ENCODE peak calls at places on chromosomes 12 and 14, in six cellular contexts. S, C, O, H, W and U are unnamed samples.
A peak's percentile ranks its signal among the peaks of the same experiment; 100 is the strongest.

GRCh38 chr14:77133718-77134338 is 7.8 kb downstream of the ZDHHC22 start:
- DNase-seq in C (peak; percentile 92), H (peak; percentile 86), S (peak; percentile 61), W (peak; percentile 55), O (peak; percentile 60), U (peak; percentile 93)

GRCh38 chr14:55760801-55761200 is 180.8 kb downstream of the KTN1 start:
- DNase-seq in S (no peak), C (no peak), H (no peak), W (no peak), O (no peak), U (no peak)

GRCh38 chr14:74478996-74479635 is 14.0 kb downstream of the NPC2 start:
- DNase-seq in O (no peak), W (no peak), H (peak; percentile 56), C (no peak), S (peak; percentile 42), U (no peak)

GRCh38 chr12:66107451-66107915 is 23.1 kb downstream of the LLPH start:
- DNase-seq in S (peak; percentile 94), H (peak; percentile 92), C (peak; percentile 74), W (peak; percentile 84), O (peak; percentile 91), U (peak; percentile 97)

GRCh38 chr12:124650912-124651311 is 83.5 kb upstream of the NCOR2 start:
- DNase-seq in S (no peak), H (no peak), W (no peak), C (no peak), O (no peak), U (no peak)

GRCh38 chr12:71662861-71663560 is 637 bp downstream of the ZFC3H1 start:
- DNase-seq in C (peak; percentile 62), S (peak; percentile 69), O (peak; percentile 88), W (peak; percentile 71), H (peak; percentile 54), U (peak; percentile 83)

GRCh38 chr12:29073631-29074239 is 75.3 kb upstream of the FAR2 start:
- DNase-seq in S (peak; percentile 49), H (no peak), O (peak; percentile 39), C (no peak), W (peak; percentile 54), U (peak; percentile 65)

GRCh38 chr12:115313929-115314328 is 630.0 kb upstream of the TBX3 start:
- DNase-seq in O (peak; percentile 83), W (peak; percentile 89), C (no peak), S (peak; percentile 92), H (no peak), U (no peak)

GRCh38 chr14:67522270-67522669 is 10.8 kb upstream of the PLEKHH1 start:
- DNase-seq in H (no peak), C (no peak), O (no peak), W (no peak), S (no peak), U (no peak)

GRCh38 chr12:117093918-117094630 is 5.1 kb downstream of the TESC start:
- DNase-seq in C (no peak), H (no peak), O (no peak), W (no peak), S (no peak), U (no peak)

GRCh38 chr12:51087818-51088217 is 4.4 kb upstream of the CSRNP2 start:
- DNase-seq in W (no peak), H (no peak), S (no peak), C (no peak), O (no peak), U (no peak)

GRCh38 chr12:9762369-9762768 is 1.7 kb upstream of the CD69 start:
- DNase-seq in S (no peak), H (no peak), O (no peak), C (no peak), W (no peak), U (no peak)

GRCh38 chr14:36767603-36768281 is 106.1 kb downstream of the PAX9 start:
- DNase-seq in O (peak; percentile 93), S (no peak), H (no peak), C (no peak), W (peak; percentile 50), U (no peak)

DNA sequence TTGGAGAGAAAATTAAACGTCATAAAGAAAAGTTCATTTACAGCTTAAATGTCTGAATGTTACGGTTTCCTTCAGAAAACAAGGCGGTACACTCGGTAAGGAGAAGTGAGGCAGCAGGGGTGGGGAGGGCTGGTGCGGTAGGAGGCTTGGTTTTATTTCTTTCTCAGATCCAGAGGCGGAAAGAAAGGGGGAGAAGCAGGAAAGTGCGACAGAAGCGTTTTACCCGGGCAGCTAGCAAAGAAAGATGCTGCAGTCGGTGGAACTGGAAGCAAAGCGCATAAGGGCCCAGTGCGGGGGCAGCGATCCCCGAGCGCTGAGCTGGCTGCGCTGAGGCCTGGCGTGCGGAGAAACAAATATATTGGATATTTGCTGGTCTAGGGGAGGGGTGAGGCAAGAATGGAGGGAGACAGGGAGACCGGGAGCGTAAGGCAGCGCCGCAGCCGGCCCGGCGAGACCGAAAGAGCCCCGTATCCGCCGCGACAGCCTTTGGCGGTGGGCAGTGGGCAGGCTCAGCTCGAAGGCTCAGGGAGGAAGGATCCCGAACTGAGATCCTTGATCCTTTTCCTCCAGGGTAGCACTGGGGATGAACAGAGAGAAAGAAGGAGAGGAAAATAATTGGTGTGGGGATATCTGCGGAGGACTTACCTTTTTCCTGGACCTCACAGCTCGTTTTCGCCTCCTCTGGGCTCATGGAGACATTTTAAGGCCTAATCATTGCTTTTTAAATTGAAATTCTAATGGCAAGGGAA is 6.4 kb upstream of the HOXC11 start:
- DNase-seq in O (no peak), C (no peak), W (no peak), S (no peak), H (no peak), U (no peak)
- H3K9me3 ChIP-seq in O (no peaks in the 10 kb centered on the region), C (no peaks in the 10 kb centered on the region), W (no peaks in the 10 kb centered on the region), S (peaks cover 2% of the 10 kb centered on the region), H (no peaks in the 10 kb centered on the region), U (no peaks in the 10 kb centered on the region)

DNA sequence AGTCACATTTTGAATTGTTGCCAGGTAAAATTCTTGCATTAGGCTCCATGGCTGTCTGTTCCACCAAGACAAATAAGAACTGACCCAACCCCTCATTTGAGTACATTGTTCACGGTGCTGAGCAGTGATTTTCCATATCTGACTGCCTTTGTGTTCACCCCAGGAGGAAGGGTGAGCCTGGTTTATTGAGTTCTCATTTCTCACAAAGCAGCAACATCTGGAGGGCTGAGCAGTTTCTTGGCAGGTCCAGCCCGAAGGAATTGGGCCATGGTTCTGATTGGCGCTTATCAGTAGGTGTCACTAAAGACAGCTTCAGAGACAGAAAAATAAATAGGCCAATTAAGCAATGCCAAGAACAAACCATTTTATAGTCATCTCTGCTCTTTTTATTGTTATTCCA is 149.0 kb downstream of the BMP4 start:
- DNase-seq in O (no peak), C (no peak), H (no peak), S (no peak), W (no peak), U (no peak)
- H2AFZ ChIP-seq in O (no peak overlapping the region), C (no peak overlapping the region), H (no peak overlapping the region), S (no peak overlapping the region), W (no peak overlapping the region), U (no peak overlapping the region)

GRCh38 chr14:95884377-95884776 is 7.7 kb downstream of the TUNAR start:
- DNase-seq in W (no peak), O (no peak), S (no peak), C (no peak), H (no peak), U (no peak)
- H3K9ac ChIP-seq in W (no peak overlapping the region), O (no peak overlapping the region), S (no peak overlapping the region), C (no peak overlapping the region), H (no peak overlapping the region), U (no peak overlapping the region)

GRCh38 chr12:112165624-112166023 is 40.3 kb downstream of the TRAFD1 start:
- DNase-seq in H (no peak), O (no peak), C (no peak), S (no peak), W (no peak), U (no peak)

GRCh38 chr12:112163056-112163455 is 37.7 kb downstream of the TRAFD1 start:
- DNase-seq in W (no peak), C (no peak), S (no peak), H (no peak), O (no peak), U (no peak)

GRCh38 chr12:112162261-112162790 is 37.0 kb downstream of the TRAFD1 start:
- DNase-seq in C (no peak), O (no peak), S (no peak), H (no peak), W (no peak), U (no peak)

GRCh38 chr12:112163471-112164325 is 38.3 kb downstream of the TRAFD1 start:
- DNase-seq in S (no peak), O (no peak), W (no peak), C (no peak), H (no peak), U (no peak)

GRCh38 chr12:112164326-112164660 is 38.9 kb downstream of the TRAFD1 start:
- DNase-seq in C (no peak), W (no peak), H (no peak), S (no peak), O (no peak), U (no peak)
- H3K9me3 ChIP-seq in C (no peaks in the 10 kb centered on the region), W (no peaks in the 10 kb centered on the region), H (peaks cover 11% of the 10 kb centered on the region), S (no peaks in the 10 kb centered on the region), O (no peaks in the 10 kb centered on the region), U (no peaks in the 10 kb centered on the region)

GRCh38 chr12:94198872-94199271 is 50.5 kb downstream of the PLXNC1 start:
- DNase-seq in S (no peak), O (no peak), W (no peak), H (no peak), C (no peak), U (no peak)
- H2AFZ ChIP-seq in S (no peak overlapping the region), O (no peak overlapping the region), W (no peak overlapping the region), H (no peak overlapping the region), C (no peak overlapping the region), U (no peak overlapping the region)